ENCODE peak calls at places on chromosomes 11 and 22, in eight cellular contexts. Z is lower lobe of right lung; C is activated naive CD4-positive, alpha-beta T cell treated with anti-CD3 and anti-CD28 coated beads, Interleukin-2, amount 50 U/mL, for 16 hours; O is adrenal gland; H is sciatic nerve; I is activated T-helper 1 cell treated with anti-CD3 and anti-CD28 coated beads, Interleukin-12 subunit alpha, Interleukin-12 subunit beta, Interleukin-2, Interleukin-4 antibody, amounts not matched to agents 30 ng/mL and 10 ng/mL and 1 ng/mL, durations not matched to agents 14 hours and 24 hours and 36 hours; K is head of caudate nucleus; L is right atrium auricular region. Q is an unnamed sample.

GRCh38 chr22:29167032-29167911 is 38.4 kb upstream of the EMID1 start:
- DNase-seq in Z (no peak), C (no peak), O (no peak), H (no peak), I (peak; percentile 59), K (no peak), L (no peak), Q (peak; percentile 71)

GRCh38 chr22:35921777-35922176 is 106.8 kb downstream of the RBFOX2 start:
- DNase-seq in Z (no peak), C (peak; percentile 14), O (peak; percentile 89), H (peak; percentile 68), I (peak; percentile 14), K (no peak), L (peak; percentile 79), Q (peak; percentile 40)

GRCh38 chr11:23233075-23233474 is 372.8 kb upstream of the CCDC179 start:
- DNase-seq in Z (no peak), C (no peak), O (no peak), H (no peak), I (no peak), K (no peak), L (no peak), Q (no peak)

GRCh38 chr11:29282088-29282487 is 734.7 kb downstream of the KCNA4 start:
- DNase-seq in Z (no peak), C (no peak), O (peak; percentile 70), H (no peak), I (no peak), K (no peak), L (no peak), Q (no peak)

GRCh38 chr11:83971063-83971462 is 684.9 kb upstream of the CCDC90B start:
- DNase-seq in Z (no peak), C (no peak), O (peak; percentile 15), H (no peak), I (no peak), K (no peak), L (no peak), Q (no peak)

GRCh38 chr11:119298726-119299125 is 18.2 kb downstream of the MCAM start:
- DNase-seq in Z (no peak), C (no peak), O (no peak), H (no peak), I (no peak), K (no peak), L (no peak), Q (no peak)

GRCh38 chr11:7531011-7531410 is 17.2 kb downstream of the PPFIBP2 start:
- DNase-seq in Z (no peak), C (no peak), O (no peak), H (no peak), I (no peak), K (no peak), L (no peak), Q (no peak)

GRCh38 chr22:20127318-20127868 is 4.2 kb upstream of the ZDHHC8 start:
- DNase-seq in Z (no peak), C (no peak), O (no peak), H (no peak), I (no peak), K (no peak), L (no peak), Q (no peak)

GRCh38 chr11:10588904-10589303 is 20.4 kb upstream of the LYVE1 start:
- DNase-seq in Z (no peak), C (no peak), O (no peak), H (no peak), I (no peak), K (no peak), L (no peak), Q (no peak)

GRCh38 chr11:27571151-27571840 is 64.7 kb upstream of the LIN7C start:
- DNase-seq in Z (no peak), C (no peak), O (no peak), H (no peak), I (no peak), K (no peak), L (no peak), Q (no peak)

GRCh38 chr11:126734752-126735151 is 265.8 kb downstream of the KIRREL3 start:
- DNase-seq in Z (no peak), C (no peak), O (no peak), H (no peak), I (no peak), K (no peak), L (no peak), Q (no peak)